ENCODE peak calls at places on chromosomes 5 and 9, in five cellular contexts. Q is CD8-positive, alpha-beta memory T cell; A is colonic mucosa; Z is dorsolateral prefrontal cortex; I is right atrium auricular region. V is an unnamed sample.

GRCh38 chr9:124110307-124110915 is 98.8 kb downstream of the LHX2 start:
- DNase-seq in Q (peak; percentile 10), A (peak; percentile 67), Z (no peak), I (no peak), V (peak; percentile 37)

GRCh38 chr5:132260714-132261615 is 3.5 kb downstream of the PDLIM4 start:
- DNase-seq in Q (no peak), A (peak; percentile 37), Z (no peak), I (peak; percentile 76), V (no peak)

GRCh38 chr5:135859656-135860055 is 25.2 kb downstream of the SLC25A48 start:
- DNase-seq in Q (no peak), A (no peak), Z (no peak), I (no peak), V (no peak)

GRCh38 chr5:135233477-135233876 is 165.6 kb downstream of the MACROH2A1 start:
- DNase-seq in Q (no peak), A (no peak), Z (no peak), I (no peak), V (no peak)

GRCh38 chr5:10452768-10453331 is 11.2 kb downstream of the ROPN1L start:
- DNase-seq in Q (peak; percentile 33), A (no peak), Z (peak; percentile 30), I (no peak), V (no peak)

GRCh38 chr5:158753354-158753753 is 346.4 kb downstream of the EBF1 start:
- DNase-seq in Q (no peak), A (no peak), Z (no peak), I (no peak), V (no peak)

GRCh38 chr5:109486200-109486804 is 76.5 kb upstream of the PJA2 start:
- DNase-seq in Q (no peak), A (no peak), Z (no peak), I (no peak), V (no peak)

GRCh38 chr9:135224921-135225541 is 137.6 kb downstream of the OLFM1 start:
- DNase-seq in Q (no peak), A (no peak), Z (no peak), I (no peak), V (no peak)

GRCh38 chr5:135024956-135025729 is 8.9 kb downstream of the PITX1 start:
- DNase-seq in Q (no peak), A (no peak), Z (no peak), I (no peak), V (no peak)

GRCh38 chr9:34653131-34653530 is 1.1 kb downstream of the IL11RA start:
- DNase-seq in Q (no peak), A (no peak), Z (no peak), I (no peak), V (no peak)

GRCh38 chr9:85942913-85943729 is 2.2 kb downstream of the NAA35 start:
- DNase-seq in Q (no peak), A (no peak), Z (no peak), I (no peak), V (no peak)

GRCh38 chr9:85940832-85941616 is at the start of gene NAA35:
- DNase-seq in Q (peak; percentile 99), A (peak; percentile 100), Z (peak; percentile 97), I (peak; percentile 98), V (peak; percentile 99)

GRCh38 chr9:85941617-85941930 is 628 bp downstream of the NAA35 start:
- DNase-seq in Q (no peak), A (no peak), Z (no peak), I (no peak), V (no peak)

GRCh38 chr9:85943757-85944430 is 2.9 kb downstream of the NAA35 start:
- DNase-seq in Q (no peak), A (no peak), Z (no peak), I (no peak), V (no peak)

DNA sequence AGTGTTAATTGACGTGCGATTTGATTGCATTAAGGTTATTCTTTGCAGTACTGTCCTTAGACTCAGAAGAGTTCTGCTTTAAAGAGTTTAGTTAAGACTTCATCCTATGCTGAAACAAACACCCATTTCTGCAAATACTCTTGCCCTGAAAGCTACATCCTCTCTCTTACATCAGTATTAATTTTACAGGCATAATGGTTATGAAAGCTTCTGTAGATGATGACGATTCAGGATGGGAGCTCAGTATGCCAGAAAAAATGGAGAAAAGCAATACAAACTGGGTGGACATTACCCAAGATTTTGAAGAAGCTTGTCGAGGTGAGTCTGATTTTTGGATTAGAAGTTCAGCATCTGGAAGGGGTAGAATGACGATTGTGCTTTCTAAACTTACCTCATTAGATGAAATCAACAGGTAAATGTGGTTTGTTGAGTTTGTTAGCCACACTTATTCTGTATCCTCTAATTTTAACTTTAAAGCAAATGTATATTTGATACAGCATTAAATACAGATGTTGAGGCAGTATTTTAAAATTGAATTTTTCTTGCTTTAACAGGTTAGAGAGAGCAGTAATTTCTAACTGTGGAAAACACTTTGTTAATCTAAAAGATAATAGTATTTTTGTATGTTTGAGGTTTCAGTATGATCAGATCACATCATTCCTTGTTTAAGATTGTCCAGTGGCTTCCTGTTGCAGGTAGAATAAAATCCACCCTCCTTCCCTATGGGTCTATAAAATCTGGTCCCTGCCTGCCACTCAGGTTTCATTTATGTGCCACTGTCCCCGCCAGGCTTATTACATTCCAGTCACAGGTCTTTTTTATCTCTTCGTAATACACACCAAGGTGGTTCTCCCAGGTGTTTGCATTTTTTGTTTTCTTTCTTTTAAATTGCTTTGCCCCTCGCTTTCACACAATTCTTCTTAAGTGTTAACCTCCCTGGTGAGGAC is 1.3 kb downstream of the NAA35 start:
- DNase-seq in Q (no peak), A (peak; percentile 42), Z (no peak), I (no peak), V (no peak)
- H3K4me3 ChIP-seq in Q (peak overlapping the region; percentile 75), A (peak overlapping the region; percentile 97), Z (peak overlapping the region; percentile 98), I (peak overlapping the region; percentile 98), V (peak overlapping the region; percentile 62)

GRCh38 chr9:114619205-114619758 is 8.2 kb downstream of the TMEM268 start:
- DNase-seq in Q (no peak), A (no peak), Z (no peak), I (no peak), V (no peak)
- H3K4me3 ChIP-seq in Q (no peak overlapping the region), A (no peak overlapping the region), Z (no peak overlapping the region), I (no peak overlapping the region), V (peak overlapping the region; percentile 4)

GRCh38 chr5:178117911-178118310 is 4.6 kb downstream of the N4BP3 start:
- DNase-seq in Q (no peak), A (no peak), Z (no peak), I (no peak), V (no peak)

GRCh38 chr5:178115835-178116405 is 2.6 kb downstream of the N4BP3 start:
- DNase-seq in Q (peak; percentile 17), A (no peak), Z (no peak), I (no peak), V (no peak)

GRCh38 chr5:178118345-178118744 is 5.0 kb downstream of the N4BP3 start:
- DNase-seq in Q (no peak), A (no peak), Z (no peak), I (no peak), V (no peak)

GRCh38 chr5:178115136-178115834 is 2.0 kb downstream of the N4BP3 start:
- DNase-seq in Q (peak; percentile 61), A (no peak), Z (no peak), I (no peak), V (peak; percentile 7)

GRCh38 chr5:178116406-178116885 is 3.1 kb downstream of the N4BP3 start:
- DNase-seq in Q (peak; percentile 91), A (no peak), Z (no peak), I (no peak), V (peak; percentile 93)
- H3K4me3 ChIP-seq in Q (peak overlapping the region; percentile 34), A (no peak overlapping the region), Z (no peak overlapping the region), I (no peak overlapping the region), V (peak overlapping the region; percentile 88)

DNA sequence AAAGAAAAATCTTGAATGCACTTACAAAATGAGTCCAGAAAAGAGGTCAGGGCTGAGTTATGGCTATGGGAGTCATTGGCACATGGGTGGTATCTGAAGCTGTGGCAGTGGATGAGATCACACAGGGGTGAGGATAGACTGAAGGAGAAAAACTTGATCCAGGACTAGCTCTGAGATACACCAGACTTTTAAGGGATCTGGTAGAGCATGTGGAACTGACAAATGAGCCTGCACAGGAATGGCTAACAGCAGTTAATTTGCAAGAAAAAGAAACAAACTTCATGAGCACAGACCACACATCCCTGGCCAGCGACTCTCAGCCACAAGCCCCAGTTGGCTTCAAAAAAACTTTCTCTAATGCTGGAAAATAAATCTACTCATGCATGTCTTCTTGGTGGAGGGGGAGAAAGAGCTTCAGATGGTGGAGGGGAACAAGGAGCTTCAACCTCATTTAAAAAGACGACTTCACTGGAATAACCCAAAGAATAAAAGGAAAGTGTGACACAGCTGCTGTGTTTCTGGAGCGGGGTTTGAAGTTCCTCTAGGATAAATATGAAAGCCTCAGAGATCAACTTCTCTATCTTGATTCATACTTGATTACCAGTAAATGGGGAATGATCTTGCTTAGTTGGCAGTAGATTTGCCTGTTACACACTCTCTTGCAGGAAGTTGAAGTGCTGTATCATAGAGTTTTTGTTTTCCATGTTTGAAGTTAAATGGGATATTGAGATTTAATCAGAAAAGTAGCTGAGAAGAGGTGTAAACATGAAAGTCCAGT is 33.7 kb downstream of the TNFAIP8 start:
- DNase-seq in Q (no peak), A (no peak), Z (no peak), I (no peak), V (no peak)
- H3K4me3 ChIP-seq in Q (no peak overlapping the region), A (no peak overlapping the region), Z (no peak overlapping the region), I (no peak overlapping the region), V (no peak overlapping the region)

GRCh38 chr9:101029300-101030021 is 934 bp downstream of the PLPPR1 start:
- DNase-seq in Q (no peak), A (no peak), Z (no peak), I (no peak), V (no peak)

GRCh38 chr9:101027733-101028345 is 688 bp upstream of the PLPPR1 start:
- DNase-seq in Q (no peak), A (no peak), Z (no peak), I (no peak), V (no peak)

GRCh38 chr9:101030022-101030391 is 1.5 kb downstream of the PLPPR1 start:
- DNase-seq in Q (no peak), A (no peak), Z (no peak), I (no peak), V (no peak)

GRCh38 chr9:101027246-101027645 is 1.3 kb upstream of the PLPPR1 start:
- DNase-seq in Q (no peak), A (no peak), Z (no peak), I (no peak), V (no peak)

GRCh38 chr9:101028346-101029299 is at the start of gene PLPPR1:
- DNase-seq in Q (no peak), A (peak; percentile 76), Z (peak; percentile 72), I (no peak), V (no peak)
- H3K4me3 ChIP-seq in Q (no peak within 1 kb of the TSS), A (peak within 1 kb of the TSS; percentile 46), Z (peak within 1 kb of the TSS; percentile 79), I (peak within 1 kb of the TSS; percentile 39), V (no peak within 1 kb of the TSS)

GRCh38 chr9:126517751-126518261 is 95.9 kb upstream of the LMX1B start:
- DNase-seq in Q (no peak), A (no peak), Z (no peak), I (no peak), V (no peak)

GRCh38 chr9:126520453-126520852 is 93.3 kb upstream of the LMX1B start:
- DNase-seq in Q (no peak), A (no peak), Z (no peak), I (no peak), V (no peak)

GRCh38 chr9:126519660-126520425 is 93.9 kb upstream of the LMX1B start:
- DNase-seq in Q (peak; percentile 17), A (no peak), Z (no peak), I (no peak), V (no peak)

GRCh38 chr9:126516936-126517750 is 96.6 kb upstream of the LMX1B start:
- DNase-seq in Q (peak; percentile 49), A (no peak), Z (no peak), I (peak; percentile 87), V (peak; percentile 61)

GRCh38 chr9:126518763-126519162 is 95.0 kb upstream of the LMX1B start:
- DNase-seq in Q (no peak), A (no peak), Z (no peak), I (no peak), V (no peak)
- H3K4me3 ChIP-seq in Q (no peak overlapping the region), A (no peak overlapping the region), Z (no peak overlapping the region), I (no peak overlapping the region), V (no peak overlapping the region)